ENCODE peak calls at places on chromosomes 3 and 15, in six cellular contexts. X is transverse colon, H is astrocyte of the spinal cord, E is ovary, D is cardiac muscle cell, I is pancreas. U is an unnamed sample.

GRCh38 chr3:48088056-48088748 is 72.0 kb upstream of the MAP4 start:
- DNase-seq in E (no peak), H (peak), D (peak), X (no peak), I (no peak), U (no peak)

GRCh38 chr3:121703973-121704372 is 43.3 kb upstream of the HCLS1 start:
- DNase-seq in D (no peak), E (no peak), H (no peak), I (no peak), X (no peak), U (no peak)

GRCh38 chr3:179715582-179715981 is 62.7 kb downstream of the USP13 start:
- DNase-seq in D (no peak), I (no peak), H (peak), X (no peak), E (no peak), U (no peak)

GRCh38 chr3:49165771-49166751 is at the start of gene CCDC71:
- DNase-seq in H (peak), D (peak), X (peak), E (peak), I (peak), U (peak)

GRCh38 chr15:96046620-96047240 is 283.8 kb upstream of the NR2F2 start:
- DNase-seq in H (no peak), I (no peak), X (no peak), E (no peak), D (no peak), U (no peak)

GRCh38 chr3:151976211-151977050 is 103.0 kb downstream of the SUCNR1 start:
- DNase-seq in D (no peak), X (no peak), H (peak), E (no peak), I (no peak), U (no peak)

GRCh38 chr3:75192065-75192658 is 472.0 kb upstream of the FRG2C start:
- DNase-seq in E (no peak), X (peak), D (peak), H (peak), I (peak), U (no peak)

GRCh38 chr3:180072786-180073185 is 36.0 kb upstream of the PEX5L start:
- DNase-seq in E (no peak), I (no peak), H (no peak), D (no peak), X (no peak), U (no peak)

GRCh38 chr3:107249132-107249531 is 128.1 kb upstream of the CCDC54 start:
- DNase-seq in I (no peak), E (no peak), D (no peak), X (no peak), H (no peak), U (no peak)

GRCh38 chr15:64915518-64916227 is 4.0 kb downstream of the ANKDD1A start:
- DNase-seq in H (no peak), E (peak), I (no peak), X (no peak), D (no peak), U (peak)

GRCh38 chr3:20324664-20325478 is 138.9 kb upstream of the SGO1 start:
- DNase-seq in I (no peak), H (peak), D (no peak), E (no peak), X (no peak), U (no peak)

GRCh38 chr3:188861847-188862740 is 309.7 kb upstream of the TPRG1 start:
- DNase-seq in D (no peak), X (no peak), H (peak), E (no peak), I (no peak), U (no peak)

GRCh38 chr3:33403756-33404155 is 36.4 kb downstream of the UBP1 start:
- DNase-seq in H (no peak), I (no peak), X (no peak), E (no peak), D (no peak), U (no peak)

GRCh38 chr3:74756586-74756985 is 142.1 kb upstream of the CNTN3 start:
- DNase-seq in D (no peak), H (no peak), E (no peak), I (no peak), X (no peak), U (no peak)

GRCh38 chr15:67135494-67135893 is 70.1 kb downstream of the SMAD3 start:
- DNase-seq in X (no peak), D (no peak), E (no peak), I (no peak), H (peak), U (no peak)

GRCh38 chr15:97504031-97504430 is 456.5 kb upstream of the ARRDC4 start:
- DNase-seq in E (no peak), D (no peak), X (no peak), H (peak), I (no peak), U (no peak)

GRCh38 chr3:180188512-180189309 is 152.0 kb upstream of the PEX5L start:
- DNase-seq in I (no peak), X (no peak), H (no peak), E (no peak), D (no peak), U (no peak)

GRCh38 chr3:155682437-155682836 is 62.4 kb downstream of the PLCH1 start:
- DNase-seq in X (no peak), I (no peak), D (no peak), H (no peak), E (no peak), U (no peak)

GRCh38 chr3:99747915-99748314 is 69.7 kb upstream of the CMSS1 start:
- DNase-seq in X (no peak), D (no peak), I (no peak), H (peak), E (no peak), U (no peak)

GRCh38 chr3:151479452-151479851 is 18.6 kb upstream of the IGSF10 start:
- DNase-seq in D (peak), E (no peak), I (no peak), H (no peak), X (no peak), U (no peak)

GRCh38 chr3:156816091-156816793 is 9.9 kb upstream of the LEKR1 start:
- DNase-seq in H (peak), X (peak), I (peak), E (peak), D (peak), U (peak)

GRCh38 chr3:186217820-186218164 is 108.9 kb upstream of the ETV5 start:
- DNase-seq in I (no peak), X (no peak), H (no peak), D (no peak), E (no peak), U (no peak)

GRCh38 chr15:78082106-78082742 is 4.7 kb upstream of the TBC1D2B start:
- DNase-seq in E (no peak), I (no peak), H (no peak), D (no peak), X (peak), U (peak)

GRCh38 chr3:36166477-36166876 is 213.8 kb upstream of the STAC start:
- DNase-seq in H (peak), I (no peak), X (no peak), E (no peak), D (no peak), U (no peak)

GRCh38 chr3:126858887-126859286 is 124.0 kb upstream of the PLXNA1 start:
- DNase-seq in I (no peak), D (no peak), H (peak), X (no peak), E (no peak), U (no peak)

GRCh38 chr15:77121599-77121998 is 50.7 kb upstream of the TSPAN3 start:
- DNase-seq in E (no peak), D (no peak), I (no peak), H (no peak), X (no peak), U (no peak)

GRCh38 chr15:65948352-65948751 is 79.1 kb downstream of the RAB11A start:
- DNase-seq in X (no peak), I (no peak), E (no peak), H (no peak), D (no peak), U (no peak)

GRCh38 chr15:31440754-31441298 is 114.2 kb downstream of the KLF13 start:
- DNase-seq in E (peak), I (peak), D (peak), X (peak), H (peak), U (peak)

GRCh38 chr15:68578960-68579935 is at the start of gene CORO2B:
- DNase-seq in D (peak), X (no peak), E (peak), I (peak), H (peak), U (no peak)

GRCh38 chr15:85649372-85649771 is 145.4 kb downstream of the KLHL25 start:
- DNase-seq in X (no peak), I (no peak), H (peak), D (peak), E (no peak), U (peak)

GRCh38 chr3:102024270-102024904 is 175.1 kb downstream of the NFKBIZ start:
- DNase-seq in X (no peak), E (no peak), H (no peak), I (no peak), D (no peak), U (no peak)

GRCh38 chr15:36362508-36362907 is 216.9 kb upstream of the CDIN1 start:
- DNase-seq in X (no peak), H (no peak), I (no peak), D (peak), E (no peak), U (no peak)

GRCh38 chr3:138673641-138674040 is 65.1 kb downstream of the FAIM start:
- DNase-seq in D (peak), I (no peak), H (peak), X (no peak), E (no peak), U (no peak)

DNA sequence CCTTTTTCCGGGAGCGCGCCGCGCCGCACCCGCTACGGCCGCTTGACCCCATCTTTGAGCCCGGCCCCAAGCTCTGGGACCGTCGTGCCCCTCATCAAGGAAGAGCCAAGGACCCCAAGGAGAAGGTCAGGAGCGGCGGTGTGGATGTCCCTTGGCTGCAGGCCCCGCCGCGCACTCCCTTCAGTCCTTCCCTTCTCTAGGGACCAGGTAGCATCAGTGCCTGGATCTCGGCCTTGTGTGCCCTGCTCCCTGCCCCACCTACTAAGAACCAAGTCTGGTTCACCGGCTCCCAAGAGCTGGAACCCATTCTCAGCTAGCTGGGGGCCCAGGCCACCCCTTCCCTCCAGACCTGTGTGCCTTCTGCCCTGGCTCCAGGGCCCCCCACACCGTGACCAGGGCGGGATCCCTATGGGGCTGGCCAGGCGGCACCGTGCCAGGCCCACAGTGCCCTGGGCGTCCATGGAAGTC is 69.3 kb upstream of the CGNL1 start:
- DNase-seq in I (no peak), E (no peak), D (no peak), H (no peak), X (no peak), U (no peak)
- H3K4me3 ChIP-seq in I (peak), E (peak), D (peak), H (peak), X (no peak), U (no peak)

DNA sequence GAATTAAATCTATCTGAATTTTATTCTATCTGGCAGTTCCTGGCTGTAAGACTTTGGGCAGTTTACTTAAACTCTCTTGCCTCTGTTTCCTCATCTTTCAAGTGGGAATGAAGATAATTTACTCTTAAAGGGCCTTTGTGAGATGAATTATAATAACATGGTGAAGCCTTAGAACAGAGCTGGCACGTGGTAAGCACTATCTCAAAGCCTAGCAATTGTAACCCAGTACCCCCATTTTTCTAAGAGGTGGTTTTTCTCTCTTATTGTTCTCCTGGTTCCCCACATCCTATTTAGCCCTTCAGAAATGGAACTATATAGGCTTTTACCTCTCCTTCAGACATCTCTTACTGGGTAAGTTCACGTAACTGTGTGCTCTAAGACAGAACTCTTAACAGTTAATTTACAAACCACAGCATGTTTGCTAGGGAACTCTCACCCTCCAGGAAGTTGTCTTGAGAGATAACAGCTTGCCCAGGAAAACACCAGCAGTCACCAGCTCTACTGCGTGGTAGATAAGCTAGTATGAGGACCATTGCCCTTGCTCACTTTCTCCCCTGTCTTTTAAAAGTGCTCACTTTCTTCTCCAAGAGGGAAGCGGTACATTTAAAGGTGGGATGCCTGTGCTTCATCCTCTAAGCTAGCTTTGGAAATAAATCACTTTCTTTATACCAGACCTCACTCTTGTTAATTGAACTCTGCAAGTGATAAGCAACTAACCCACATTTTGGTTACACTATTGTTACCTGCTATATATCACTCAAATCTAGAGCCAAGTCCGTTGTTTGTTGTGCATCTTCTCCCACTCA is 12.4 kb upstream of the CRBN start:
- DNase-seq in I (no peak), E (no peak), X (no peak), D (peak), H (no peak), U (no peak)
- H3K4me3 ChIP-seq in I (no peak), E (no peak), X (no peak), D (no peak), H (no peak), U (no peak)

GRCh38 chr3:194985031-194985578 is 285.9 kb downstream of the XXYLT1 start:
- DNase-seq in H (peak), I (peak), E (peak), D (peak), X (peak), U (peak)
- H3K4me3 ChIP-seq in H (no peak), I (no peak), E (no peak), D (no peak), X (no peak), U (no peak)

GRCh38 chr3:46811615-46812236 is 51.5 kb downstream of the MYL3 start:
- DNase-seq in E (no peak), H (no peak), D (peak), X (no peak), I (peak), U (no peak)
- H3K4me3 ChIP-seq in E (peak), H (no peak), D (no peak), X (no peak), I (peak), U (no peak)

DNA sequence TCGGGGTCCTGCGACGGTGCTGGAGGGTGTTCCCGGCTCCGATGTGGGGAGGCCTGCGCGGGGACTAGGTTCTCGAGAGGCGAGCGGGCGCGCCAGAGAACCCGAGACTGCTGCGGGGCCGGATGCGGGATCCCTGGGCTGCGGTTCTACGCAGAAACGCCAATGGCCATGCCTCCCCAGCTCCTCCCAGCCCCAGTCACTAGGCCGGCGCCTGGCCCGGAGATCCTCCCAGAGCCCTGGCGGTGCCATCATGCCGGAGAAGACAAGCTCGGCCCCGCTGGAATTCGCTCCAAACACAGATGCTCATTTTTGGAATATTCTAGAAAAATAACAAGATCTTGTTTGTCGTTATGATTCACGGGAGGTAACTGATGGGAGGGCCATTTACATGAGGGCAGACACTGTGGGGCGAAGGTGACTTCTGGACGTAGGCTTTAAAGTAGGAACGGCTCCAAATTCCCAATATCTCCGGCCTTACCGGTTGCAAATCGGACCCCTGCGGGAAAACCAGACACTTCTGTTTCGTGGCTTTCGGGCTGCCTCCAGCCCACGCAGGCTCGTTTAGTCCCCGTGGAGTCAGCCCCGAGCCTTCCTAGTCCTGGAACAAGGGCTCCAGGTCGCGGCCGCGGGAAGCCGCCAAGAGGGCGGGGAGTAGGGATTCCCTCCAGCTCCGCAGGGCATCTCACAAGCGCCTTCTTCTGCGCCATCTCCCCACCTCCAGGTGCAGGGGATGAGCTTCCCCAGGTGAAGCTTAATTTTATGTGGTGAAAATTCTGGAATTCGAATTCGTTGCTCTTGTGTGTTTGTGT is 74.8 kb upstream of the POLG start:
- DNase-seq in E (no peak), H (no peak), I (no peak), X (no peak), D (no peak), U (no peak)
- H3K4me3 ChIP-seq in E (no peak), H (no peak), I (peak), X (no peak), D (no peak), U (no peak)

GRCh38 chr15:73654659-73655058 is 21.5 kb upstream of the NPTN start:
- DNase-seq in E (no peak), D (no peak), H (no peak), X (no peak), I (no peak), U (no peak)

GRCh38 chr15:73655724-73656123 is 22.5 kb upstream of the NPTN start:
- DNase-seq in X (no peak), D (no peak), E (no peak), I (no peak), H (no peak), U (no peak)

GRCh38 chr15:73658645-73659044 is 25.5 kb upstream of the NPTN start:
- DNase-seq in X (no peak), E (no peak), I (no peak), D (no peak), H (no peak), U (no peak)

GRCh38 chr15:73660455-73660854 is 23.7 kb upstream of the CD276 start:
- DNase-seq in E (no peak), I (no peak), D (no peak), X (no peak), H (no peak), U (no peak)
- H3K4me3 ChIP-seq in E (no peak), I (no peak), D (no peak), X (no peak), H (no peak), U (no peak)